ENCODE peak calls at places on chromosomes 4 and X, in nine cellular contexts. C is right cardiac atrium; N is activated T-cell treated with anti-CD3 and anti-CD28 coated beads, Interleukin-2, amount 50 U/mL, for 4 hours; B is left lobe of liver; J is gastroesophageal sphincter; Q is Right ventricle myocardium inferior; T is CD4-positive, CD25-positive, alpha-beta regulatory T cell; D is gastrocnemius medialis; R is right lobe of liver. K is an unnamed sample.
A peak's percentile ranks its signal among the peaks of the same experiment; 100 is the strongest.

GRCh38 chrX:136546369-136546768 is 14.4 kb downstream of the VGLL1 start:
- ATAC-seq in N (peak; percentile 14), J (no peak), B (no peak), R (no peak), C (no peak), T (peak; percentile 80), D (no peak), Q (no peak), K (no peak)

GRCh38 chrX:51332188-51332942 is at the start of gene NUDT10:
- ATAC-seq in C (peak; percentile 93), J (peak; percentile 75), R (peak; percentile 81), N (peak; percentile 71), D (no peak), Q (peak; percentile 79), T (no peak), B (peak; percentile 50), K (peak; percentile 80)

GRCh38 chr4:74964311-74964710 is 31.4 kb downstream of the PARM1 start:
- ATAC-seq in D (no peak), J (no peak), R (no peak), C (no peak), N (no peak), T (no peak), Q (no peak), B (no peak), K (no peak)

GRCh38 chr4:116603096-116603495 is 482.3 kb downstream of the TRAM1L1 start:
- ATAC-seq in C (no peak), J (no peak), Q (no peak), T (no peak), R (no peak), B (no peak), D (no peak), N (no peak), K (no peak)

GRCh38 chr4:122764808-122765189 is 32.3 kb downstream of the BBS12 start:
- ATAC-seq in D (no peak), C (no peak), B (peak; percentile 28), J (no peak), Q (no peak), N (peak; percentile 59), R (peak; percentile 65), T (no peak), K (no peak)

GRCh38 chr4:9933184-9933583 is 88.1 kb downstream of the SLC2A9 start:
- ATAC-seq in J (no peak), Q (no peak), T (no peak), D (no peak), B (no peak), C (no peak), N (no peak), R (no peak), K (no peak)

GRCh38 chr4:52273885-52274284 is 222.8 kb downstream of the SPATA18 start:
- ATAC-seq in J (no peak), N (no peak), R (no peak), C (no peak), T (no peak), B (no peak), D (no peak), Q (no peak), K (no peak)

GRCh38 chr4:94690851-94691254 is 66.9 kb upstream of the BMPR1B start:
- ATAC-seq in T (no peak), D (no peak), R (peak; percentile 64), J (no peak), B (no peak), N (no peak), Q (no peak), C (no peak), K (no peak)

GRCh38 chrX:130120746-130121504 is 10.6 kb upstream of the ELF4 start:
- ATAC-seq in C (peak; percentile 85), R (peak; percentile 90), B (peak; percentile 89), J (peak; percentile 75), Q (peak; percentile 83), D (peak; percentile 81), T (peak; percentile 90), N (peak; percentile 93), K (peak; percentile 86)

GRCh38 chrX:54193085-54193484 is 10.0 kb upstream of the FAM120C start:
- ATAC-seq in C (no peak), D (no peak), N (no peak), R (no peak), Q (no peak), T (no peak), B (no peak), J (no peak), K (no peak)

GRCh38 chr4:182903013-182903412 is 14.2 kb downstream of the DCTD start:
- ATAC-seq in N (no peak), B (peak; percentile 61), R (peak; percentile 28), J (no peak), T (no peak), Q (no peak), D (no peak), C (no peak), K (no peak)

GRCh38 chrX:136828830-136829229 is 48.1 kb upstream of the ARHGEF6 start:
- ATAC-seq in T (no peak), J (no peak), N (no peak), C (no peak), R (peak; percentile 27), B (no peak), Q (no peak), D (no peak), K (no peak)

GRCh38 chr4:121686265-121686664 is 10.5 kb downstream of the ANXA5 start:
- ATAC-seq in T (no peak), N (no peak), C (no peak), R (no peak), J (no peak), D (no peak), B (no peak), Q (no peak), K (no peak)

GRCh38 chr4:113446019-113446418 is 315.5 kb downstream of the CAMK2D start:
- ATAC-seq in N (peak; percentile 85), D (peak; percentile 10), R (peak; percentile 26), C (no peak), J (no peak), B (no peak), Q (no peak), T (no peak), K (peak; percentile 11)

GRCh38 chr4:172758586-172759340 is 409.8 kb upstream of the GALNT7 start:
- ATAC-seq in B (no peak), N (no peak), C (no peak), Q (no peak), T (no peak), J (no peak), R (no peak), D (no peak), K (peak; percentile 48)

GRCh38 chr4:128288689-128289106 is 1.1 kb upstream of the PGRMC2 start:
- ATAC-seq in N (no peak), C (no peak), T (no peak), B (no peak), J (no peak), R (no peak), D (no peak), Q (no peak), K (no peak)

GRCh38 chr4:47642985-47643745 is 158.1 kb downstream of the ATP10D start:
- ATAC-seq in Q (no peak), R (no peak), B (no peak), T (no peak), C (no peak), J (no peak), N (no peak), D (no peak), K (no peak)

GRCh38 chr4:80336582-80336981 is 1.1 kb downstream of the CFAP299 start:
- ATAC-seq in B (peak; percentile 73), T (no peak), C (peak; percentile 27), R (peak; percentile 65), Q (peak; percentile 56), N (no peak), J (no peak), D (no peak), K (no peak)

GRCh38 chr4:15793506-15794363 is 15.6 kb downstream of the CD38 start:
- ATAC-seq in B (no peak), D (peak; percentile 56), Q (peak; percentile 75), R (no peak), J (no peak), C (peak; percentile 81), T (no peak), N (no peak), K (no peak)

GRCh38 chr4:177574446-177574845 is 132.2 kb upstream of the AGA start:
- ATAC-seq in R (no peak), T (no peak), C (no peak), N (no peak), D (no peak), B (no peak), Q (no peak), J (no peak), K (no peak)

GRCh38 chrX:153460826-153461225 is 9.6 kb downstream of the HAUS7 start:
- ATAC-seq in Q (no peak), J (peak; percentile 42), B (peak; percentile 76), R (peak; percentile 81), D (no peak), T (peak; percentile 52), N (peak; percentile 75), C (peak; percentile 45), K (no peak)

GRCh38 chr4:8329859-8330761 is 60.6 kb downstream of the HTRA3 start:
- ATAC-seq in R (no peak), N (no peak), T (no peak), Q (peak; percentile 20), C (peak; percentile 30), J (peak; percentile 7), B (peak; percentile 7), D (peak; percentile 41), K (no peak)

GRCh38 chr4:57875829-57876392 is 765.7 kb upstream of the IGFBP7 start:
- ATAC-seq in Q (peak; percentile 7), D (no peak), R (no peak), B (no peak), N (no peak), T (no peak), J (no peak), C (no peak), K (no peak)

GRCh38 chr4:122583906-122584305 is 37.0 kb downstream of the IL21 start:
- ATAC-seq in J (no peak), C (no peak), Q (no peak), B (no peak), N (no peak), R (no peak), D (no peak), T (no peak), K (no peak)

GRCh38 chr4:7632341-7632740 is 197.6 kb upstream of the PSAPL1 start:
- ATAC-seq in R (no peak), N (no peak), D (no peak), C (no peak), T (no peak), B (no peak), Q (peak; percentile 63), J (no peak), K (no peak)

GRCh38 chr4:10590896-10591295 is 93.7 kb downstream of the CLNK start:
- ATAC-seq in N (no peak), Q (no peak), B (no peak), D (no peak), C (no peak), J (no peak), T (no peak), R (no peak), K (no peak)

GRCh38 chr4:92234393-92235176 is 69.2 kb upstream of the GRID2 start:
- ATAC-seq in B (no peak), C (no peak), T (no peak), J (no peak), R (no peak), D (no peak), N (no peak), Q (no peak), K (no peak)

K was measured in stimulated activated memory B cell treated with anti-CD40 and anti-IgM and Interleukin-4, amounts not matched to agents 10 μg/mL and 1 μg/mL and 100 μg/mL, for 72 hours.